ENCODE peak calls at places on chromosomes 3 and 15, in eight cellular contexts. B is AG10803, J is RPMI8226, O is BJ, F is anterior cingulate cortex, G is posterior cingulate gyrus, Y is Right ventricle myocardium superior, H is transverse colon. V is an unnamed sample.

GRCh38 chr15:36591534-36592411 is 12.3 kb downstream of the CDIN1 start:
- DNase-seq in B (peak), J (no peak), Y (no peak), H (no peak), G (peak), F (no peak), O (no peak), V (no peak)

GRCh38 chr15:58988011-58988785 is 735 bp downstream of the RNF111 start:
- DNase-seq in J (peak), O (no peak), Y (peak), G (peak), B (peak), H (peak), F (peak), V (no peak)

GRCh38 chr15:91192285-91193058 is 92.4 kb downstream of the SV2B start:
- DNase-seq in F (no peak), H (no peak), Y (no peak), G (no peak), J (no peak), O (no peak), B (no peak), V (no peak)

GRCh38 chr3:101166150-101166549 is 154.2 kb downstream of the IMPG2 start:
- DNase-seq in J (no peak), B (no peak), Y (no peak), F (no peak), G (no peak), H (no peak), O (no peak), V (no peak)

GRCh38 chr3:42123012-42123581 is 31.9 kb downstream of the TRAK1 start:
- DNase-seq in G (no peak), B (peak), O (no peak), Y (no peak), H (no peak), F (no peak), J (no peak), V (no peak)

GRCh38 chr3:29718661-29719065 is 437.8 kb downstream of the RBMS3 start:
- DNase-seq in O (no peak), F (no peak), J (no peak), Y (no peak), H (no peak), B (peak), G (no peak), V (no peak)

GRCh38 chr3:34106879-34107278 is 308.4 kb downstream of the PDCD6IP start:
- DNase-seq in O (no peak), B (no peak), G (no peak), J (peak), Y (no peak), F (no peak), H (peak), V (no peak)

GRCh38 chr15:59244337-59244736 is 37.7 kb downstream of the LDHAL6B start:
- DNase-seq in J (no peak), Y (no peak), F (no peak), B (no peak), O (no peak), G (no peak), H (no peak), V (no peak)

V was measured in stromal cell of bone marrow.